ENCODE peak calls at places on chromosome 21, in nine cellular contexts. N is endothelial cell of umbilical vein, K is stomach, D is transverse colon, F is breast epithelium, P is spleen, Y is suprapubic skin, U is HCT116, L is esophagus muscularis mucosa. S is an unnamed sample. For H3K27me3, the result is how much of the 10 kb centered on the place peaks cover.

GRCh38 chr21:33401617-33401967 is 1.6 kb upstream of the IFNGR2 start:
- DNase-seq in U (no peak), Y (no peak), K (no peak), D (no peak), P (no peak), F (peak), L (no peak), N (no peak), S (no peak)

GRCh38 chr21:27108228-27108627 is 141.3 kb upstream of the ADAMTS5 start:
- DNase-seq in U (no peak), N (no peak), L (no peak), K (no peak), D (no peak), P (no peak), F (no peak), Y (no peak), S (no peak)

GRCh38 chr21:8997011-8997440 is 1524.4 kb upstream of the TPTE start:
- DNase-seq in Y (no peak), F (no peak), P (no peak), L (no peak), D (no peak), K (no peak), U (no peak), N (no peak), S (peak)

GRCh38 chr21:17828223-17828622 is 9.1 kb upstream of the C21orf91 start:
- DNase-seq in L (no peak), N (no peak), P (no peak), U (no peak), K (no peak), F (no peak), D (no peak), Y (no peak), S (no peak)

GRCh38 chr21:37281993-37282392 is 14.9 kb upstream of the VPS26C start:
- DNase-seq in D (peak), U (no peak), F (no peak), N (no peak), L (no peak), Y (no peak), K (no peak), P (no peak), S (peak)

GRCh38 chr21:8993943-8994639 is 1527.3 kb upstream of the TPTE start:
- DNase-seq in L (peak), F (no peak), N (peak), P (no peak), Y (no peak), D (no peak), K (no peak), U (no peak), S (peak)

GRCh38 chr21:19864456-19864855 is 1133.8 kb upstream of the NCAM2 start:
- DNase-seq in F (no peak), K (no peak), D (no peak), L (no peak), P (no peak), N (no peak), U (no peak), Y (no peak), S (no peak)

GRCh38 chr21:39110431-39110830 is 72.8 kb downstream of the PSMG1 start:
- DNase-seq in P (no peak), N (no peak), K (no peak), Y (no peak), L (no peak), D (no peak), U (no peak), F (no peak), S (no peak)

GRCh38 chr21:36155603-36156338 is 853 bp upstream of the DOP1B start:
- DNase-seq in F (peak), L (no peak), Y (no peak), N (no peak), P (peak), U (no peak), K (peak), D (peak), S (peak)

GRCh38 chr21:41222247-41223068 is 54.5 kb downstream of the BACE2 start:
- DNase-seq in D (no peak), L (no peak), Y (no peak), U (no peak), P (no peak), N (no peak), K (no peak), F (no peak), S (no peak)

GRCh38 chr21:26131554-26131953 is 39.0 kb downstream of the APP start:
- DNase-seq in P (no peak), Y (no peak), D (no peak), N (no peak), F (no peak), U (no peak), K (no peak), L (no peak), S (no peak)

GRCh38 chr21:33022489-33022827 is 3.3 kb upstream of the OLIG2 start:
- DNase-seq in L (no peak), P (no peak), Y (no peak), N (no peak), F (no peak), D (no peak), K (no peak), U (no peak), S (no peak)

GRCh38 chr21:36918291-36918690 is 48.2 kb downstream of the HLCS start:
- DNase-seq in D (no peak), P (no peak), U (no peak), K (no peak), Y (no peak), L (no peak), F (no peak), N (no peak), S (no peak)

GRCh38 chr21:35024475-35024874 is 24.6 kb downstream of the RUNX1 start:
- DNase-seq in L (no peak), F (no peak), Y (no peak), K (no peak), U (no peak), P (no peak), D (no peak), N (no peak), S (no peak)

GRCh38 chr21:25643486-25643885 is 4.4 kb downstream of the JAM2 start:
- DNase-seq in F (no peak), N (no peak), K (no peak), D (no peak), U (no peak), L (no peak), Y (no peak), P (no peak), S (no peak)

DNA sequence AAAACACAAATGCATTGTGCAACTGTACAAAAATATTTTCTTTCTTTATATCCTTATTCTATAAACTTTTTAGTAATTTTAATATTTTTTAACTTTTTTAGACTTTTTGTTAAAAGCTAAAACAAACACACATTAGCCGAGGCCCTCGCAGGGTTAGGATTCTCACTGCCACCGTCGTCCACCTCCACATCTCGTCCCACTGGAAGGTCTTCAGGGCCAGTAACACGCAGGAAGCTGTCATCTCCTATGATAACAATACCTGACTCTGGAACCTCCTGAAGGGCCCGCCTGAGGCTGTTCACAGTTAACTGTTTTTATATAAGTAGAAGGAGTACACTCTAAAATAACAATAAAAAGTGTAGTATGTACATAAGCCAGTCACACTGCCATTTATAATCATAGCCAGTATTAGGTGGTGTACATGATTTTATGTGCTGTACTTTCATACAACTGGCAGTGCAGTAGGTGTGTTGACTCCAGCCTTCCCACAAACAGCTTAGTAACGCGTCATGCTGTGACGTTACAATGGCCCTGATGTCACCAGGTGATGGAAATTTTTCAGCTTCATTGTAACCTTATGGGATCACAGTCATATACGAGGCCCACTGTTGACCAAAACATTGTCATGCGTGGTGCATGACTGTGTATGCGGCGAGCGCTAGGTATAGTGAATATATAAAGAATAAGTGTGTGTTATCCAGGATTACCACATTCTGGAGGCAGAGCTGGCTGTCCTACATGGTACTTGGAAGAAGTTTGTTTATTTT is 8.8 kb downstream of the TFF2 start:
- DNase-seq in P (peak), U (no peak), Y (no peak), L (no peak), D (no peak), N (no peak), F (no peak), K (no peak), S (no peak)
- TF ChIP-seq POLR2AphosphoS5 in P (no peak), U (no peak), Y (no peak), L (no peak), D (no peak), N (no peak), F (no peak), K (no peak), S (no peak)

GRCh38 chr21:29299046-29299905 is 554 bp downstream of the BACH1 start:
- DNase-seq in N (peak), F (peak), P (peak), D (peak), Y (peak), L (peak), K (peak), U (no peak), S (peak)

GRCh38 chr21:29298348-29299045 is at the start of gene BACH1:
- DNase-seq in Y (peak), F (peak), K (peak), U (peak), L (peak), P (peak), D (peak), N (peak), S (peak)

GRCh38 chr21:29295066-29295650 is 3.6 kb upstream of the BACH1 start:
- DNase-seq in N (no peak), Y (no peak), L (peak), U (no peak), F (no peak), K (no peak), D (peak), P (no peak), S (no peak)

GRCh38 chr21:29297483-29298347 is 1.0 kb upstream of the BACH1 start:
- DNase-seq in Y (no peak), N (no peak), P (no peak), D (peak), F (no peak), K (no peak), U (no peak), L (peak), S (no peak)

DNA sequence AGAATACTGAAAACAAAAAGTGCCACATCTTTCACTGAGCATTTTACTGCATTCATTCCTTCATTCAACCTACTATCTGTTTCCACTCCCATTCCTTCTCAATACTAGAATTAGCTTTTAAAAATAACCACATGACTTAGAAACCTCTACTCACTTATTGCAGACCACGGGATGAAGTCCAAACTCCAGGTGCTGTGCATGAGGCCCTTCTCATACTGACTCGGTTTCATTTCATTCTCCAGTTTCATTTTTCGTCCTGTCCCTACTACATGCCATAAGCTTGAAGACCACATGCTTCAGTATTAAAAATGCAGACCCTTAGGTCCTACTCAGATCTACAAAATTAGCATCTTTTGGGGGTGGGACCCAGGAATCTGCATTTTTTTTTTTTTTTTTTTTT is 2.3 kb upstream of the BACH1 start:
- DNase-seq in Y (no peak), F (no peak), L (peak), D (no peak), P (no peak), U (no peak), K (no peak), N (no peak), S (no peak)
- H3K27ac ChIP-seq in Y (no peak), F (no peak), L (no peak), D (no peak), P (no peak), U (no peak), K (no peak), N (no peak), S (no peak)

DNA sequence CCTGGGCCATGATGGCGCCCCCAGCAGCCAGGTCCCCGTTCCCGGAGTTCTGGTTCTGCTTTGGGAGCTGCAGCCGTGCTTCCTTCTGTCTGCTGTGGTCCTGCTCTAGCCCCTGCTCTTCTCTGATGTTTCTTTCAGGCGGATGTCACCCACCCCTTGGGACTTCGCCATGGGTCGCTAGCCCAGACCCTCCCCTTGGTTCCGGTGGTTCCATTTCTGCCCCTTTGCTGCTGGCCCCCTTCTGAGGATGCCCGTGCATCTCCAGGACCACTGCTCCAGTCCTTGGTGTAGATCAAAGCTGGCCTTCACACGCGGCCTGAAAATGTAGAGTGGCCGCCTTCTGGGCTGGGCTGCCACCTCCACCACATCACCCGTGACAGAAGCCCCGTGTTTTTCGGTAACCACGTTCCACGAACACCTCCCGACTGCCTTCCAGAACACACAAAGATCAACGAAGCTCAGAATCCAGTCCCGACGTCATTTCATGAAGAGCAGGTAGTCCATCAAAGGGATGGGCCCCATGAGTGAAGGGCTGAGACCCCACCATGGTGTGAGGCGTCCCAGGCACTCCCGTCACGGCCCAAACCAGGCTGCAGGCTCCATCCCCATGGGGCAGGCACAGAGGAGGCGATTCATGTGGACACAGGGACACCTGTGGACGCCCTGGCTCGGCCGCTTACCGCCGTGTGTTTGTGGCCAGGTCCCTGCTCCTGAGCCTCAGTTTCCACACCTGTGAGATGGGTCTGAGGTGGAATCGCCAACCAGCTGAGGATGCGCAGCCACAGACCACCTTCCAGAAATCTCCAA is 24.4 kb downstream of the KRTAP10-1 start:
- DNase-seq in D (no peak), N (no peak), Y (no peak), L (no peak), F (no peak), P (no peak), U (no peak), K (no peak), S (no peak)
- H3K27me3 ChIP-seq in D (under half), N (under half), Y (under half), L (under half), F (under half), P (under half), U (under half), K (under half), S (under half)

GRCh38 chr21:28745131-28746055 is 247.3 kb downstream of the LTN1 start:
- DNase-seq in K (peak), Y (peak), D (peak), N (peak), U (peak), F (peak), P (peak), L (no peak), S (peak)
- TF ChIP-seq POLR2AphosphoS5 in K (no peak), Y (no peak), D (no peak), N (no peak), U (no peak), F (no peak), P (no peak), L (no peak), S (no peak)

DNA sequence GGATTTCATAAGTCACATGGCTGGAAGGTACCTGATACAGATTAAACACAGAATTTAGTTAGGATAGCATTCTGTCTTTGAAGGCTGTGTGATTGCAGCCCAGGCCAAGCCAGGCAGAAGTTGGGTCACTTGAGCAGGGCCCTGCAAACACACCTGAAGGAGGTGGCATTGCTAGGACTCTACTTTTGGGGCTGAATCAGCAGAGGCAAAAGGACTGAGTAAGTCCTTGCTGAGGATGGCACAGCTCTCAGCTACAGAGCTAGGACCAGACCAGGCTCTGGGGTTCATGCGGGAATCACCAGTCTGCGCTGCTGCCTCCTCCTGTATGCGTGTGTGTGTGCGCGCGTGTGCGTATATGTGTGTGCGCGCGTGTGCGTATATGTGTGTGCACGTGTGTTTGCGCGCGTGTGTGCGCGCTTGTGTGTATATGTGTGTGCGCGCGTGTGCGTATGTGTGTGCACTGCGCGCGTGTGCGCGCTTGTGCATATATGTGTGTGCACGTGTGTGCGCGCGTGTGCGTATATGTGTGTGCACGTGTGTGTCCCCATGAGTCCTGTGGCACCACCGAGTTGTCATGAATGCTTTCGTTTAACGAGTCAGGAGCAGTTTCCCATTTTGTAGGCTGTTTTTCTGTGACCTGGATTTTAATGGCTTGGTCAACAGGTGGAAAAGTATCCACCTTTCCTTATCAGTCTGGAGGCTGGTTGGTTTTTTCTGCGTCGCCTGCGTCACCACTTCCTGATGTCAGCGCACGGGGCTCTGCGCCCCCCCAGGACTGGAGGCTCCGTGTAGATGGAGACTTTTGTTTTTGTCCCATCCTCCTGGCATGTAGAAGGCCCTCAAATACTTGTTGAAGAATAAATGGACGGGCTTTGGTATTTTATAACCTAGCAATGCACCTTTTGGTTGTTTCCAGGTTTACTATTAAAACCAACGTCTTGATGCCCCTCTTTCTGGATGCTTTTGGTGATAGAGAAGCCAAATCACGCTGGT is 34.7 kb downstream of the ADARB1 start:
- DNase-seq in K (no peak), Y (no peak), F (no peak), D (no peak), U (no peak), L (no peak), P (no peak), N (peak), S (no peak)
- H3K27ac ChIP-seq in K (no peak), Y (no peak), F (no peak), D (peak), U (no peak), L (peak), P (peak), N (peak), S (no peak)

DNA sequence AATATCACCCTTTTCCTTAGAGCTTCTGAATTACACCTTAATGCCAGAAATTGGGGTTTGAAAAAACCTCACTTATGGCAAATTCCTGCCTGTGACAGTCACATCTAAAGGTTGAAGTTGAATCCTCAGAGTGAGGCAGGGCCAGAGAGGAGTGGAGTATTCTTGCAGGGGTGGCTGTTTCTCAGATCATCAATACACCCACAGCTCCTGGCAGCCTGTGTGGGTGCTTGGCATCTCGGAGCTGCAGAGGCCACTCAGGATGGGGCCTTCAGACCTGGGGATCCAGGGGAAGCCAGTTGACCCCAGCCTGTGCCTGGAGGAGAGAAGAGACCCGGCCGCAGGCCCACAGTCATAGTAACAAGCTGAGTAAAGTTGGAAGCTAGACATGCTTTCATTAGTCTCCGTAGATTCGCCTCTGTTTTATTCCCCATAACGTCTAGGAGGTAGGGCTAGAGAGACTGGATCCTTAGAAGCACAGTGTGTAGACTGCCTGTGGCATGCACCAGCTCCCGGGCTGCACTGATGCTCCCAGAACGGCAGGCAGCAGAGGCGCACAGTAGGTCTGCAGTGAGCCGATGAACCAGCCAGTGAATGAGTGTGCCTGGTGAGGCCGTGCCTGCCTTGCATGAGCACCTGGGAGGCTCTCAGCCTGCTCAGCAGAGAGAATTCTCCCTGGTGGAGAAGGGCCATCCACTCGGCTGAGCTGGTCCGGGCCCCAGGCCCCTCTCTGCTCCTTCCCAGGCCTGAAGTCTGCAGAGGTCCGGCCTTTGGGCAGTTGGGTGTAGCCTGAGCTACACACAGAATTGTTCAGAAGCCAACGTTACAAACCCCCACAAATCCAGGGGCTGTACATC is 42.9 kb downstream of the TFF3 start:
- DNase-seq in L (no peak), F (no peak), P (no peak), D (no peak), U (no peak), K (no peak), N (no peak), Y (no peak), S (no peak)
- H3K27me3 ChIP-seq in L (under half), F (under half), P (under half), D (under half), U (under half), K (under half), N (under half), Y (under half), S (under half)

DNA sequence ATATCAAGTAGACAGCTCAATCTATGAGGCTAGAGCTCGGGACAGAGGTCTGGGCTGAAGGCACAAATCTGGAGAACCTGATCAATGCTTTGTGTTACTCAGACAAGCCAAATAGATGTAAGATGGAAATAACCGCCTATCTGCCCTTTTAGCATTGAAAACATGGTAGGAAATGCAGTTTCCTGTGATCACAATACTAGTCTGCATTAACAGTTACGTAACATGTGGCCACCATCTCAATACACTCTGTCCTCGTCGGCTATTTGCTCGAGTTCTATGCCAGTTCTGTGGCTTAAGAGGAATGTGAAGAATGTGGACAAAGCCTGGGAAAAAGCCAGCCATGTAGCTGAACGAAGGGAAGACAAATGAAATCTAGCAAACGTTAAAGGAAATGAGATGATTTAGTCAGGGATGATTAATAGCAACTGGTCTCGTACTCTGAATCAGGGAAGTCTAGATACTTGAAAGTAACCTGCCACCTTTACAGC is 73.3 kb downstream of the HSF2BP start:
- DNase-seq in D (no peak), U (peak), F (peak), N (peak), Y (no peak), L (peak), P (no peak), K (peak), S (peak)
- TF ChIP-seq POLR2AphosphoS5 in D (peak), U (no peak), F (peak), N (peak), Y (peak), L (peak), P (no peak), K (peak), S (no peak)